ENCODE peak calls at places on chromosome 11, in ten cellular contexts. One of them, this sample, is unnamed.

GRCh38 chr11:107655607-107656006 is 56.2 kb downstream of the SLN start:
- DNase-seq in astrocyte of the spinal cord: no peak
- DNase-seq in keratinocyte: no peak
- DNase-seq in colonic mucosa: no peak
- DNase-seq in HL-60: no peak
- DNase-seq in brain microvascular endothelial cell: no peak
- DNase-seq in GM23338: no peak
- DNase-seq in fibroblast of pulmonary artery: no peak
- DNase-seq in tibial artery: no peak
- DNase-seq in esophagus squamous epithelium: no peak
- DNase-seq in this sample: no peak

GRCh38 chr11:11491589-11491988 is 130.2 kb downstream of the GALNT18 start:
- DNase-seq in astrocyte of the spinal cord: no peak
- DNase-seq in keratinocyte: no peak
- DNase-seq in colonic mucosa: no peak
- DNase-seq in HL-60: no peak
- DNase-seq in brain microvascular endothelial cell: no peak
- DNase-seq in GM23338: no peak
- DNase-seq in fibroblast of pulmonary artery: no peak
- DNase-seq in tibial artery: no peak
- DNase-seq in esophagus squamous epithelium: no peak
- DNase-seq in this sample: no peak

GRCh38 chr11:118313242-118313641 is 8.7 kb downstream of the CD3E start:
- DNase-seq in astrocyte of the spinal cord: no peak
- DNase-seq in keratinocyte: no peak
- DNase-seq in colonic mucosa: no peak
- DNase-seq in HL-60: no peak
- DNase-seq in brain microvascular endothelial cell: no peak
- DNase-seq in GM23338: no peak
- DNase-seq in fibroblast of pulmonary artery: no peak
- DNase-seq in tibial artery: no peak
- DNase-seq in esophagus squamous epithelium: no peak
- DNase-seq in this sample: no peak

GRCh38 chr11:6259638-6260019 is at the start of gene CCKBR:
- DNase-seq in astrocyte of the spinal cord: no peak
- DNase-seq in keratinocyte: no peak
- DNase-seq in colonic mucosa: no peak
- DNase-seq in HL-60: no peak
- DNase-seq in brain microvascular endothelial cell: no peak
- DNase-seq in GM23338: peak
- DNase-seq in fibroblast of pulmonary artery: no peak
- DNase-seq in tibial artery: no peak
- DNase-seq in esophagus squamous epithelium: no peak
- DNase-seq in this sample: no peak

GRCh38 chr11:76208829-76209670 is 2.7 kb upstream of the WNT11 start:
- DNase-seq in astrocyte of the spinal cord: peak
- DNase-seq in keratinocyte: peak
- DNase-seq in colonic mucosa: peak
- DNase-seq in HL-60: peak
- DNase-seq in brain microvascular endothelial cell: peak
- DNase-seq in GM23338: peak
- DNase-seq in fibroblast of pulmonary artery: peak
- DNase-seq in tibial artery: peak
- DNase-seq in esophagus squamous epithelium: no peak
- DNase-seq in this sample: no peak

GRCh38 chr11:111941963-111942362 is 4.8 kb downstream of the DIXDC1 start:
- DNase-seq in astrocyte of the spinal cord: peak
- DNase-seq in keratinocyte: peak
- DNase-seq in colonic mucosa: no peak
- DNase-seq in HL-60: no peak
- DNase-seq in brain microvascular endothelial cell: no peak
- DNase-seq in GM23338: no peak
- DNase-seq in fibroblast of pulmonary artery: no peak
- DNase-seq in tibial artery: no peak
- DNase-seq in esophagus squamous epithelium: no peak
- DNase-seq in this sample: no peak

GRCh38 chr11:65378928-65379638 is 3.4 kb downstream of the SLC25A45 start:
- DNase-seq in astrocyte of the spinal cord: no peak
- DNase-seq in keratinocyte: no peak
- DNase-seq in colonic mucosa: no peak
- DNase-seq in HL-60: no peak
- DNase-seq in brain microvascular endothelial cell: no peak
- DNase-seq in GM23338: no peak
- DNase-seq in fibroblast of pulmonary artery: no peak
- DNase-seq in tibial artery: no peak
- DNase-seq in esophagus squamous epithelium: no peak
- DNase-seq in this sample: no peak

GRCh38 chr11:1131033-1131911 is 26.5 kb upstream of the MUC5AC start:
- DNase-seq in astrocyte of the spinal cord: no peak
- DNase-seq in keratinocyte: no peak
- DNase-seq in colonic mucosa: no peak
- DNase-seq in HL-60: no peak
- DNase-seq in brain microvascular endothelial cell: no peak
- DNase-seq in GM23338: peak
- DNase-seq in fibroblast of pulmonary artery: no peak
- DNase-seq in tibial artery: peak
- DNase-seq in esophagus squamous epithelium: no peak
- DNase-seq in this sample: no peak

GRCh38 chr11:63888170-63889086 is 28.5 kb downstream of the RCOR2 start:
- DNase-seq in astrocyte of the spinal cord: peak
- DNase-seq in keratinocyte: peak
- DNase-seq in colonic mucosa: peak
- DNase-seq in HL-60: peak
- DNase-seq in brain microvascular endothelial cell: peak
- DNase-seq in GM23338: peak
- DNase-seq in fibroblast of pulmonary artery: peak
- DNase-seq in tibial artery: peak
- DNase-seq in esophagus squamous epithelium: no peak
- DNase-seq in this sample: no peak

GRCh38 chr11:110989734-110990133 is 255.8 kb upstream of the POU2AF2 start:
- DNase-seq in astrocyte of the spinal cord: no peak
- DNase-seq in keratinocyte: no peak
- DNase-seq in colonic mucosa: no peak
- DNase-seq in HL-60: peak
- DNase-seq in brain microvascular endothelial cell: no peak
- DNase-seq in GM23338: no peak
- DNase-seq in fibroblast of pulmonary artery: peak
- DNase-seq in tibial artery: no peak
- DNase-seq in esophagus squamous epithelium: no peak
- DNase-seq in this sample: peak

GRCh38 chr11:68333176-68333575 is 20.8 kb downstream of the LRP5 start:
- DNase-seq in astrocyte of the spinal cord: no peak
- DNase-seq in keratinocyte: no peak
- DNase-seq in colonic mucosa: no peak
- DNase-seq in HL-60: no peak
- DNase-seq in brain microvascular endothelial cell: no peak
- DNase-seq in GM23338: no peak
- DNase-seq in fibroblast of pulmonary artery: no peak
- DNase-seq in tibial artery: no peak
- DNase-seq in esophagus squamous epithelium: no peak
- DNase-seq in this sample: no peak

GRCh38 chr11:68271781-68272608 is at the start of gene C11orf24:
- DNase-seq in astrocyte of the spinal cord: peak
- DNase-seq in keratinocyte: peak
- DNase-seq in colonic mucosa: peak
- DNase-seq in HL-60: peak
- DNase-seq in brain microvascular endothelial cell: peak
- DNase-seq in GM23338: peak
- DNase-seq in fibroblast of pulmonary artery: peak
- DNase-seq in tibial artery: peak
- DNase-seq in esophagus squamous epithelium: peak
- DNase-seq in this sample: peak

DNA sequence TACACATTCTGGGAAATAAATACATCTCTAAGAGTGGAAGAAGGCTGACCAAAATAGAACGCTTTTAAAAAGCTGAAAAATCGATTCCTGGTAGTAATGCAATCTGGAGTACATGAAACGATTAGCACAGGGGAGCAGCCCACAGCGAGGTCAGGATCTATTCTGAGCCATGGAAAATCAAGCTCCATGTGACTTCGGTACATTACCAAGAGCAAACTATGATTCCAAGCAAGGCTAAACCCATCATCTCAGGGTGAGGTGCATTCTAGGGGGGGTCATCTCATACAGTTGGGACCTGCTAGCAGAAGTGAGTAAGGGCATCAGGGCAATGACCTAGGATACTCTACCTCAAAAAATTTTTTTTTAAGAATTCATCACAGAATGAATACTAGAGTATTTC is 249.2 kb downstream of the BLID start:
- DNase-seq in astrocyte of the spinal cord: no peak
- DNase-seq in keratinocyte: no peak
- DNase-seq in colonic mucosa: no peak
- DNase-seq in HL-60: no peak
- DNase-seq in brain microvascular endothelial cell: no peak
- DNase-seq in GM23338: no peak
- DNase-seq in fibroblast of pulmonary artery: no peak
- DNase-seq in tibial artery: no peak
- DNase-seq in esophagus squamous epithelium: no peak
- DNase-seq in this sample: no peak
- H3K4me3 ChIP-seq in astrocyte of the spinal cord: no peak
- H3K4me3 ChIP-seq in keratinocyte: no peak
- H3K4me3 ChIP-seq in colonic mucosa: no peak
- H3K4me3 ChIP-seq in HL-60: no peak
- H3K4me3 ChIP-seq in brain microvascular endothelial cell: no peak
- H3K4me3 ChIP-seq in GM23338: no peak
- H3K4me3 ChIP-seq in fibroblast of pulmonary artery: no peak
- H3K4me3 ChIP-seq in tibial artery: no peak
- H3K4me3 ChIP-seq in esophagus squamous epithelium: no peak
- H3K4me3 ChIP-seq in this sample: no peak

GRCh38 chr11:3626250-3626960 is 15.4 kb downstream of the ART5 start:
- DNase-seq in astrocyte of the spinal cord: no peak
- DNase-seq in keratinocyte: no peak
- DNase-seq in colonic mucosa: peak
- DNase-seq in HL-60: peak
- DNase-seq in brain microvascular endothelial cell: no peak
- DNase-seq in GM23338: peak
- DNase-seq in fibroblast of pulmonary artery: no peak
- DNase-seq in tibial artery: peak
- DNase-seq in esophagus squamous epithelium: no peak
- DNase-seq in this sample: no peak
- TF ChIP-seq CTCF in astrocyte of the spinal cord: no peak
- TF ChIP-seq CTCF in keratinocyte: no peak
- TF ChIP-seq CTCF in colonic mucosa: no peak
- TF ChIP-seq CTCF in HL-60: peak
- TF ChIP-seq CTCF in brain microvascular endothelial cell: no peak
- TF ChIP-seq CTCF in GM23338: peak
- TF ChIP-seq CTCF in fibroblast of pulmonary artery: no peak
- TF ChIP-seq CTCF in tibial artery: no peak
- TF ChIP-seq CTCF in esophagus squamous epithelium: no peak
- TF ChIP-seq CTCF in this sample: no peak

DNA sequence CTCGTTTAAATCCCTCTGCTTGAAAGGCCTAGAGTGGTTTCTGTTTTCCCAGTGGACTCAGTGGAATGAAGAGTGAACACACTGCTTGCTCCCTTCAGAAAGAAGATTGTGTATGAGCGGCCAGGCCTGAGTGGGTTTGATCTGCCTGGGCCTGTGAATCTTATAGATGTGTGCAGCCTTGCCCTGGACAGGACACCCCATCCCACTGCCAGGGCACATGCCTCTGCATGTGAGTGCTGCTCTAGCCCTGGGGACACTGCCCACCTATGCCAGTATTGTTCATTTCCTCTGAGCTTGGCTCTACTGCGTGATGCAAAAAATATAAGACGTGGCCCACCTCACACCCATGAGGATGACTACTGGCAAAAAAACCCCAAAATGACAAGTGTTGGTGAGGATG is 27.2 kb upstream of the NECTIN1 start:
- DNase-seq in astrocyte of the spinal cord: no peak
- DNase-seq in keratinocyte: no peak
- DNase-seq in colonic mucosa: no peak
- DNase-seq in HL-60: no peak
- DNase-seq in brain microvascular endothelial cell: no peak
- DNase-seq in GM23338: no peak
- DNase-seq in fibroblast of pulmonary artery: no peak
- DNase-seq in tibial artery: no peak
- DNase-seq in esophagus squamous epithelium: no peak
- DNase-seq in this sample: no peak
- H3K4me3 ChIP-seq in astrocyte of the spinal cord: no peak
- H3K4me3 ChIP-seq in keratinocyte: no peak
- H3K4me3 ChIP-seq in colonic mucosa: no peak
- H3K4me3 ChIP-seq in HL-60: no peak
- H3K4me3 ChIP-seq in brain microvascular endothelial cell: no peak
- H3K4me3 ChIP-seq in GM23338: no peak
- H3K4me3 ChIP-seq in fibroblast of pulmonary artery: no peak
- H3K4me3 ChIP-seq in tibial artery: no peak
- H3K4me3 ChIP-seq in esophagus squamous epithelium: no peak
- H3K4me3 ChIP-seq in this sample: no peak

GRCh38 chr11:70105755-70106571 is 27.8 kb downstream of the ANO1 start:
- DNase-seq in astrocyte of the spinal cord: no peak
- DNase-seq in keratinocyte: no peak
- DNase-seq in colonic mucosa: no peak
- DNase-seq in HL-60: no peak
- DNase-seq in brain microvascular endothelial cell: no peak
- DNase-seq in GM23338: no peak
- DNase-seq in fibroblast of pulmonary artery: no peak
- DNase-seq in tibial artery: no peak
- DNase-seq in esophagus squamous epithelium: no peak
- DNase-seq in this sample: no peak
- TF ChIP-seq CTCF in astrocyte of the spinal cord: no peak
- TF ChIP-seq CTCF in keratinocyte: no peak
- TF ChIP-seq CTCF in colonic mucosa: no peak
- TF ChIP-seq CTCF in HL-60: no peak
- TF ChIP-seq CTCF in brain microvascular endothelial cell: peak
- TF ChIP-seq CTCF in GM23338: no peak
- TF ChIP-seq CTCF in fibroblast of pulmonary artery: no peak
- TF ChIP-seq CTCF in tibial artery: no peak
- TF ChIP-seq CTCF in esophagus squamous epithelium: no peak
- TF ChIP-seq CTCF in this sample: no peak

GRCh38 chr11:20023082-20023426 is 137.2 kb downstream of the DBX1 start:
- DNase-seq in astrocyte of the spinal cord: no peak
- DNase-seq in keratinocyte: no peak
- DNase-seq in colonic mucosa: no peak
- DNase-seq in HL-60: no peak
- DNase-seq in brain microvascular endothelial cell: no peak
- DNase-seq in GM23338: no peak
- DNase-seq in fibroblast of pulmonary artery: no peak
- DNase-seq in tibial artery: no peak
- DNase-seq in esophagus squamous epithelium: no peak
- DNase-seq in this sample: no peak
- H3K4me3 ChIP-seq in astrocyte of the spinal cord: peak
- H3K4me3 ChIP-seq in keratinocyte: peak
- H3K4me3 ChIP-seq in colonic mucosa: no peak
- H3K4me3 ChIP-seq in HL-60: no peak
- H3K4me3 ChIP-seq in brain microvascular endothelial cell: peak
- H3K4me3 ChIP-seq in GM23338: peak
- H3K4me3 ChIP-seq in fibroblast of pulmonary artery: peak
- H3K4me3 ChIP-seq in tibial artery: peak
- H3K4me3 ChIP-seq in esophagus squamous epithelium: peak
- H3K4me3 ChIP-seq in this sample: no peak

GRCh38 chr11:126573325-126574076 is 218.0 kb downstream of the ST3GAL4 start:
- DNase-seq in astrocyte of the spinal cord: no peak
- DNase-seq in keratinocyte: no peak
- DNase-seq in colonic mucosa: no peak
- DNase-seq in HL-60: no peak
- DNase-seq in brain microvascular endothelial cell: no peak
- DNase-seq in GM23338: peak
- DNase-seq in fibroblast of pulmonary artery: no peak
- DNase-seq in tibial artery: no peak
- DNase-seq in esophagus squamous epithelium: no peak
- DNase-seq in this sample: no peak
- TF ChIP-seq CTCF in astrocyte of the spinal cord: peak
- TF ChIP-seq CTCF in keratinocyte: no peak
- TF ChIP-seq CTCF in colonic mucosa: no peak
- TF ChIP-seq CTCF in HL-60: no peak
- TF ChIP-seq CTCF in brain microvascular endothelial cell: peak
- TF ChIP-seq CTCF in GM23338: peak
- TF ChIP-seq CTCF in fibroblast of pulmonary artery: peak
- TF ChIP-seq CTCF in tibial artery: no peak
- TF ChIP-seq CTCF in esophagus squamous epithelium: no peak
- TF ChIP-seq CTCF in this sample: peak